ENCODE peak calls at places on chromosomes 7 and 10, in five cellular contexts. P is SJSA1, G is head of caudate nucleus, F is EL, H is cardiac fibroblast. S is an unnamed sample.

GRCh38 chr7:20539201-20539600 is 76.3 kb upstream of the ABCB5 start:
- DNase-seq in P (no peak), G (no peak), F (peak), H (no peak), S (peak)

GRCh38 chr7:123096976-123097375 is 101.5 kb upstream of the TAS2R16 start:
- DNase-seq in P (no peak), G (no peak), F (no peak), H (no peak), S (no peak)

GRCh38 chr10:47402681-47403301 is 18.7 kb upstream of the ZNF488 start:
- DNase-seq in P (peak), G (no peak), F (peak), H (peak), S (peak)

GRCh38 chr10:103574116-103575061 is 80.9 kb downstream of the NEURL1 start:
- DNase-seq in P (no peak), G (no peak), F (no peak), H (no peak), S (no peak)

GRCh38 chr10:89327803-89328441 is at the start of gene IFIT3:
- DNase-seq in P (peak), G (peak), F (peak), H (peak), S (peak)

GRCh38 chr10:4067552-4068254 is 282.7 kb upstream of the KLF6 start:
- DNase-seq in P (no peak), G (no peak), F (peak), H (peak), S (no peak)

GRCh38 chr10:103040424-103040823 is 122.3 kb downstream of the CNNM2 start:
- DNase-seq in P (peak), G (no peak), F (peak), H (peak), S (peak)

GRCh38 chr7:155298288-155298833 is 683 bp downstream of the INSIG1 start:
- DNase-seq in P (no peak), G (no peak), F (peak), H (no peak), S (no peak)

GRCh38 chr7:75950111-75950681 is 35.2 kb downstream of the POR start:
- DNase-seq in P (no peak), G (no peak), F (no peak), H (peak), S (no peak)

GRCh38 chr7:76515999-76516443 is 5.7 kb downstream of the UPK3B start:
- DNase-seq in P (no peak), G (no peak), F (peak), H (peak), S (no peak)

GRCh38 chr7:957418-958220 is 3.1 kb upstream of the ADAP1 start:
- DNase-seq in P (no peak), G (no peak), F (no peak), H (no peak), S (no peak)

GRCh38 chr7:30997316-30997715 is 33.6 kb downstream of the GHRHR start:
- DNase-seq in P (no peak), G (no peak), F (peak), H (no peak), S (no peak)

GRCh38 chr7:144019457-144019856 is 19.3 kb downstream of the OR6B1 start:
- DNase-seq in P (peak), G (no peak), F (peak), H (peak), S (peak)

GRCh38 chr7:139943391-139943790 is 114.3 kb downstream of the TBXAS1 start:
- DNase-seq in P (no peak), G (peak), F (no peak), H (no peak), S (no peak)